ENCODE peak calls at places on chromosomes 1 and 21, in seven cellular contexts. H, D, S, V, C, Z and X are unnamed samples.

GRCh38 chr1:230788561-230789275 is 41.5 kb downstream of the CAPN9 start:
- DNase-seq in H (no peak), D (no peak), S (no peak), V (no peak), C (no peak), Z (no peak), X (no peak)

GRCh38 chr1:223870617-223871574 is 25.1 kb upstream of the TP53BP2 start:
- DNase-seq in H (no peak), D (no peak), S (no peak), V (no peak), C (peak), Z (no peak), X (no peak)

GRCh38 chr1:168794057-168794456 is 65.1 kb upstream of the DPT start:
- DNase-seq in H (no peak), D (no peak), S (no peak), V (no peak), C (no peak), Z (no peak), X (no peak)

GRCh38 chr1:27668808-27669723 is 2.9 kb downstream of the IFI6 start:
- DNase-seq in H (peak), D (peak), S (peak), V (peak), C (peak), Z (peak), X (peak)

GRCh38 chr1:248792342-248792741 is 33.4 kb downstream of the SH3BP5L start:
- DNase-seq in H (no peak), D (no peak), S (no peak), V (no peak), C (no peak), Z (no peak), X (no peak)

GRCh38 chr1:163596541-163597258 is 274.9 kb downstream of the NUF2 start:
- DNase-seq in H (peak), D (no peak), S (no peak), V (no peak), C (no peak), Z (no peak), X (no peak)

GRCh38 chr21:18810136-18810535 is 406.6 kb upstream of the TMPRSS15 start:
- DNase-seq in H (peak), D (no peak), S (no peak), V (no peak), C (no peak), Z (no peak), X (no peak)

GRCh38 chr1:60819302-60819701 is 263.1 kb upstream of the NFIA start:
- DNase-seq in H (no peak), D (no peak), S (no peak), V (no peak), C (no peak), Z (no peak), X (no peak)

GRCh38 chr1:27296773-27297214 is 25.2 kb upstream of the TMEM222 start:
- DNase-seq in H (peak), D (peak), S (peak), V (peak), C (peak), Z (peak), X (peak)